ENCODE peak calls at places on chromosomes 2 and 18, in six cellular contexts. U, S, O, K, T and Y are unnamed samples.

GRCh38 chr2:210456571-210456970 is 20.0 kb downstream of the LANCL1 start:
- DNase-seq in S (no peak), K (no peak), U (no peak), T (no peak), O (no peak), Y (no peak)

GRCh38 chr18:59139615-59140286 is at the start of gene SEC11C:
- DNase-seq in S (peak; percentile 93), O (peak; percentile 96), T (peak; percentile 95), U (peak; percentile 89), K (peak; percentile 88), Y (peak; percentile 99)

GRCh38 chr2:202944816-202945215 is 32.7 kb downstream of the CARF start:
- DNase-seq in S (no peak), K (no peak), T (no peak), O (no peak), U (no peak), Y (no peak)

GRCh38 chr18:3726241-3726951 is 276.4 kb downstream of the TGIF1 start:
- DNase-seq in S (no peak), O (no peak), K (no peak), U (no peak), T (no peak), Y (no peak)

GRCh38 chr2:236824836-236825235 is 255.2 kb downstream of the ACKR3 start:
- DNase-seq in T (no peak), U (no peak), K (no peak), S (no peak), O (no peak), Y (peak; percentile 18)

GRCh38 chr2:176582990-176583481 is 313.8 kb downstream of the MTX2 start:
- DNase-seq in O (peak; percentile 66), S (no peak), T (peak; percentile 9), K (no peak), U (peak; percentile 49), Y (peak; percentile 92)

GRCh38 chr2:76461431-76461830 is 750.7 kb upstream of the GCFC2 start:
- DNase-seq in O (no peak), S (no peak), K (no peak), T (no peak), U (no peak), Y (no peak)

GRCh38 chr2:28398101-28398834 is 5.6 kb downstream of the FOSL2 start:
- DNase-seq in K (no peak), T (no peak), U (no peak), S (no peak), O (no peak), Y (no peak)

GRCh38 chr18:49059028-49059670 is 108.4 kb upstream of the SMAD7 start:
- DNase-seq in T (peak; percentile 34), U (no peak), O (peak; percentile 39), K (no peak), S (no peak), Y (no peak)

GRCh38 chr2:100940766-100941645 is 61.1 kb upstream of the RPL31 start:
- DNase-seq in K (no peak), O (no peak), S (no peak), U (no peak), T (no peak), Y (no peak)

GRCh38 chr18:13645093-13645492 is 81.3 kb downstream of the FAM210A start:
- DNase-seq in U (no peak), S (no peak), O (no peak), K (no peak), T (no peak), Y (no peak)

GRCh38 chr2:219056896-219057708 is 3.6 kb downstream of the IHH start:
- DNase-seq in S (no peak), O (no peak), K (no peak), U (no peak), T (no peak), Y (no peak)

GRCh38 chr2:95284886-95285541 is 10.8 kb downstream of the PROM2 start:
- DNase-seq in O (peak; percentile 33), K (no peak), S (no peak), U (no peak), T (no peak), Y (no peak)

GRCh38 chr2:238521002-238521401 is 94.3 kb downstream of the ASB1 start:
- DNase-seq in K (no peak), T (no peak), O (no peak), S (no peak), U (no peak), Y (no peak)

GRCh38 chr2:3288455-3289163 is 89.0 kb downstream of the EIPR1 start:
- DNase-seq in S (no peak), K (no peak), T (no peak), U (no peak), O (no peak), Y (no peak)

GRCh38 chr2:182713611-182714010 is 2.4 kb upstream of the DNAJC10 start:
- DNase-seq in O (peak; percentile 74), U (no peak), T (no peak), K (no peak), S (no peak), Y (peak; percentile 24)

GRCh38 chr2:190791983-190792575 is 88.5 kb upstream of the GLS start:
- DNase-seq in S (no peak), U (no peak), T (no peak), O (no peak), K (no peak), Y (no peak)

GRCh38 chr18:57087985-57088384 is 58.9 kb upstream of the BOD1L2 start:
- DNase-seq in U (no peak), O (no peak), T (no peak), K (no peak), S (no peak), Y (no peak)

GRCh38 chr2:239245872-239246701 is 154.7 kb downstream of the HDAC4 start:
- DNase-seq in K (no peak), T (no peak), O (no peak), U (no peak), S (no peak), Y (no peak)

GRCh38 chr2:31877008-31877407 is 133.8 kb downstream of the MEMO1 start:
- DNase-seq in K (no peak), O (no peak), S (no peak), T (peak; percentile 63), U (no peak), Y (no peak)

GRCh38 chr2:29487967-29488550 is 372.8 kb downstream of the CLIP4 start:
- DNase-seq in T (no peak), S (no peak), K (no peak), U (no peak), O (no peak), Y (no peak)

GRCh38 chr2:36466135-36466534 is 110.6 kb downstream of the CRIM1 start:
- DNase-seq in T (no peak), S (no peak), U (no peak), O (no peak), K (no peak), Y (no peak)

GRCh38 chr2:38750011-38750792 is 959 bp downstream of the SRSF7 start:
- DNase-seq in U (no peak), S (no peak), T (no peak), O (peak; percentile 62), K (peak; percentile 76), Y (peak; percentile 40)

GRCh38 chr2:145653553-145653952 is 1133.6 kb upstream of the ZEB2 start:
- DNase-seq in O (no peak), U (no peak), T (no peak), K (no peak), S (no peak), Y (no peak)

GRCh38 chr2:26978061-26978596 is 7.7 kb downstream of the MAPRE3 start:
- DNase-seq in U (no peak), O (no peak), S (no peak), T (no peak), K (peak; percentile 75), Y (peak; percentile 35)

GRCh38 chr2:73202156-73203054 is at the start of gene NOTO:
- DNase-seq in T (no peak), S (no peak), U (no peak), K (no peak), O (no peak), Y (no peak)

GRCh38 chr2:227228061-227228667 is 63.7 kb downstream of the COL4A3 start:
- DNase-seq in T (no peak), K (no peak), O (no peak), U (peak; percentile 7), S (no peak), Y (no peak)

GRCh38 chr2:216044883-216045499 is 31.6 kb upstream of the MREG start:
- DNase-seq in U (no peak), K (no peak), T (no peak), O (no peak), S (no peak), Y (no peak)

GRCh38 chr2:6196461-6196860 is 504.3 kb downstream of the SOX11 start:
- DNase-seq in K (no peak), T (no peak), U (no peak), S (no peak), O (no peak), Y (no peak)

GRCh38 chr18:6755107-6755506 is 25.6 kb downstream of the ARHGAP28 start:
- DNase-seq in U (no peak), S (no peak), K (no peak), T (no peak), O (no peak), Y (peak; percentile 74)

GRCh38 chr2:204492417-204492816 is 52.9 kb upstream of the PARD3B start:
- DNase-seq in O (no peak), T (no peak), K (no peak), S (no peak), U (no peak), Y (no peak)

GRCh38 chr2:9638532-9638931 is 7.7 kb upstream of the YWHAQ start:
- DNase-seq in S (no peak), K (peak; percentile 91), U (peak; percentile 89), O (no peak), T (peak; percentile 62), Y (peak; percentile 79)
- TF ChIP-seq MYC in S (no peak), K (no peak), U (no peak), O (no peak), T (no peak), Y (no peak)

GRCh38 chr2:25326326-25327013 is 15.3 kb downstream of the DNMT3A start:
- DNase-seq in O (no peak), T (no peak), U (no peak), K (no peak), S (no peak), Y (no peak)
- TF ChIP-seq POLR2A in O (no peak), T (no peak), U (no peak), K (no peak), S (no peak), Y (no peak)

GRCh38 chr18:23718243-23718720 is 29.0 kb downstream of the LAMA3 start:
- DNase-seq in U (no peak), T (no peak), S (no peak), O (no peak), K (peak; percentile 43), Y (peak; percentile 31)
- TF ChIP-seq MYC in U (no peak), T (no peak), S (no peak), O (no peak), K (no peak), Y (no peak)

GRCh38 chr2:64605991-64606494 is 47.7 kb downstream of the SERTAD2 start:
- DNase-seq in O (no peak), S (no peak), U (no peak), T (no peak), K (no peak), Y (no peak)

GRCh38 chr2:64606495-64607363 is 47.0 kb downstream of the SERTAD2 start:
- DNase-seq in O (peak; percentile 83), U (no peak), T (peak; percentile 76), S (peak; percentile 83), K (peak; percentile 94), Y (no peak)

GRCh38 chr2:64604155-64604554 is 49.6 kb downstream of the SERTAD2 start:
- DNase-seq in U (no peak), K (no peak), S (no peak), O (no peak), T (no peak), Y (no peak)

GRCh38 chr2:64607381-64607780 is 46.3 kb downstream of the SERTAD2 start:
- DNase-seq in K (no peak), S (no peak), U (no peak), T (no peak), O (no peak), Y (no peak)

GRCh38 chr2:64604929-64605550 is 48.7 kb downstream of the SERTAD2 start:
- DNase-seq in T (no peak), O (no peak), U (no peak), S (no peak), K (no peak), Y (no peak)
- TF ChIP-seq POLR2A in T (no peak), O (no peak), U (no peak), S (no peak), K (no peak), Y (no peak)